ENCODE peak calls at places on chromosome X, in ten cellular contexts. V is SW480; B is stromal cell of bone marrow; G is AML-193; T is GM12865; Q is LHCN-M2; N is stimulated activated CD4-positive, alpha-beta T cell treated with anti-CD3 and anti-CD28 coated beads, Interleukin-2, amount 100 ng/mL, for 48 hours; Z is Jurkat, Clone E6-1; Y is midbrain; C is spleen. F is an unnamed sample.

GRCh38 chrX:95056901-95057300 is 1382.9 kb downstream of the FAM133A start:
- DNase-seq in Y (no peak), C (no peak), G (no peak), Q (peak; percentile 66), V (peak; percentile 1), B (no peak), N (no peak), T (no peak), Z (no peak), F (peak; percentile 1)

GRCh38 chrX:111372065-111372464 is 39.9 kb downstream of the DCX start:
- DNase-seq in Z (no peak), G (no peak), V (no peak), Y (no peak), T (no peak), Q (no peak), N (no peak), C (no peak), B (no peak), F (no peak)

GRCh38 chrX:20197641-20198210 is 56.1 kb upstream of the EIF1AX start:
- DNase-seq in V (no peak), C (no peak), B (no peak), Q (no peak), N (no peak), T (no peak), Z (no peak), G (no peak), Y (no peak), F (no peak)

GRCh38 chrX:12867746-12868145 is 874 bp downstream of the TLR7 start:
- DNase-seq in T (peak; percentile 45), N (no peak), C (no peak), Y (no peak), Q (no peak), B (no peak), G (no peak), V (no peak), Z (no peak), F (no peak)

GRCh38 chrX:48648299-48648698 is 35.3 kb upstream of the WAS start:
- DNase-seq in Q (peak; percentile 94), Z (no peak), T (peak; percentile 45), V (peak; percentile 64), N (no peak), B (peak; percentile 59), Y (peak; percentile 46), G (peak; percentile 53), C (peak; percentile 73), F (peak; percentile 79)

GRCh38 chrX:54248309-54248708 is 65.3 kb upstream of the FAM120C start:
- DNase-seq in G (peak; percentile 1), C (no peak), Y (no peak), T (peak; percentile 13), Q (peak; percentile 6), Z (peak; percentile 18), B (peak; percentile 5), V (peak; percentile 40), N (no peak), F (peak; percentile 7)

GRCh38 chrX:703466-704210 is 73.0 kb downstream of the SHOX start:
- DNase-seq in Q (no peak), T (no peak), Y (no peak), C (no peak), Z (no peak), G (no peak), N (no peak), B (peak; percentile 83), V (no peak), F (no peak)

GRCh38 chrX:117196481-117196880 is 733.7 kb upstream of the CT83 start:
- DNase-seq in B (no peak), V (no peak), Q (no peak), Y (no peak), Z (no peak), C (no peak), G (no peak), N (no peak), T (no peak), F (no peak)

GRCh38 chrX:19846995-19847790 is 40.2 kb downstream of the SH3KBP1 start:
- DNase-seq in N (no peak), V (peak; percentile 30), Z (peak; percentile 50), C (no peak), Q (peak; percentile 77), B (peak; percentile 60), T (peak; percentile 76), G (peak; percentile 35), Y (no peak), F (no peak)

GRCh38 chrX:20595928-20596550 is 329.3 kb upstream of the RPS6KA3 start:
- DNase-seq in Q (peak; percentile 45), C (no peak), T (no peak), B (peak; percentile 14), Y (no peak), V (no peak), Z (no peak), G (no peak), N (peak; percentile 18), F (no peak)

GRCh38 chrX:65697173-65697572 is 29.7 kb downstream of the MSN start:
- DNase-seq in Z (no peak), C (no peak), T (no peak), G (peak; percentile 7), Q (peak; percentile 44), Y (no peak), N (no peak), B (no peak), V (no peak), F (peak; percentile 34)

GRCh38 chrX:38879631-38880220 is 78.5 kb downstream of the MID1IP1 start:
- DNase-seq in T (peak; percentile 63), Q (peak; percentile 34), N (no peak), G (peak; percentile 4), Y (no peak), C (peak; percentile 78), Z (peak; percentile 76), B (no peak), V (peak; percentile 65), F (no peak)

GRCh38 chrX:68835104-68835442 is 6.3 kb downstream of the EFNB1 start:
- DNase-seq in C (no peak), T (no peak), Y (no peak), Q (no peak), G (no peak), Z (no peak), B (no peak), V (no peak), N (no peak), F (no peak)

GRCh38 chrX:136041254-136041812 is 56.1 kb downstream of the SLC9A6 start:
- DNase-seq in B (no peak), G (no peak), Q (no peak), V (no peak), Z (no peak), N (no peak), Y (no peak), C (no peak), T (no peak), F (no peak)

GRCh38 chrX:121569609-121570008 is 522.2 kb downstream of the GLUD2 start:
- DNase-seq in G (no peak), B (no peak), Z (no peak), N (no peak), T (peak; percentile 18), Q (no peak), Y (no peak), C (no peak), V (no peak), F (no peak)

GRCh38 chrX:39017716-39018115 is 216.5 kb downstream of the MID1IP1 start:
- DNase-seq in T (no peak), G (no peak), B (no peak), Y (no peak), V (no peak), Q (no peak), C (no peak), N (no peak), Z (no peak), F (no peak)

GRCh38 chrX:140141444-140142029 is 176.2 kb upstream of the CXorf66 start:
- DNase-seq in Q (peak; percentile 16), T (peak; percentile 23), N (peak; percentile 18), B (peak; percentile 9), Z (peak; percentile 22), G (peak; percentile 0), V (peak; percentile 29), C (no peak), Y (peak; percentile 54), F (peak; percentile 48)

GRCh38 chrX:55007633-55008032 is 7.5 kb downstream of the APEX2 start:
- DNase-seq in C (no peak), V (peak; percentile 51), Y (no peak), N (no peak), G (no peak), Z (no peak), T (no peak), Q (peak; percentile 26), B (peak; percentile 40), F (no peak)

GRCh38 chrX:108736509-108737479 is at the start of gene IRS4:
- DNase-seq in Q (no peak), Z (no peak), G (no peak), N (no peak), B (no peak), C (no peak), Y (peak; percentile 35), T (no peak), V (no peak), F (peak; percentile 8)

GRCh38 chrX:50762578-50762977 is 51.4 kb downstream of the SHROOM4 start:
- DNase-seq in Z (no peak), C (no peak), V (no peak), G (no peak), B (no peak), T (no peak), Y (no peak), N (no peak), Q (no peak), F (no peak)

GRCh38 chrX:37746268-37746931 is 33.5 kb upstream of the CYBB start:
- DNase-seq in Q (peak; percentile 1), T (peak; percentile 68), N (no peak), Z (no peak), V (peak; percentile 6), G (peak; percentile 94), C (peak; percentile 74), B (no peak), Y (no peak), F (no peak)

GRCh38 chrX:39401483-39402110 is 600.3 kb downstream of the MID1IP1 start:
- DNase-seq in V (no peak), Q (no peak), G (no peak), T (no peak), C (no peak), B (no peak), N (no peak), Z (no peak), Y (no peak), F (no peak)

GRCh38 chrX:153875391-153876111 is 10.4 kb downstream of the L1CAM start:
- DNase-seq in N (peak; percentile 54), Y (peak; percentile 51), C (peak; percentile 88), V (no peak), Z (peak; percentile 14), B (peak; percentile 2), Q (peak; percentile 7), T (peak; percentile 32), G (peak; percentile 4), F (no peak)

GRCh38 chrX:71254092-71254941 is at the start of gene ZMYM3:
- DNase-seq in T (peak; percentile 90), Z (peak; percentile 75), V (peak; percentile 82), Y (peak; percentile 85), B (peak; percentile 75), G (peak; percentile 67), C (peak; percentile 94), N (peak; percentile 53), Q (peak; percentile 75), F (peak; percentile 68)

GRCh38 chrX:146224442-146224841 is 406.8 kb downstream of the SLITRK2 start:
- DNase-seq in V (peak; percentile 1), Z (no peak), G (peak; percentile 0), T (no peak), Q (no peak), C (no peak), Y (no peak), N (no peak), B (no peak), F (no peak)

GRCh38 chrX:49172280-49172780 is 632 bp downstream of the PLP2 start:
- DNase-seq in V (peak; percentile 82), G (peak; percentile 71), Y (no peak), Z (peak; percentile 32), N (peak; percentile 49), C (peak; percentile 92), T (peak; percentile 85), B (no peak), Q (peak; percentile 80), F (no peak)

GRCh38 chrX:130339408-130340222 is at the start of gene SLC25A14:
- DNase-seq in T (peak; percentile 80), G (peak; percentile 43), V (peak; percentile 80), Z (peak; percentile 75), Q (peak; percentile 79), C (peak; percentile 90), B (peak; percentile 49), Y (peak; percentile 60), N (peak; percentile 47), F (peak; percentile 48)

GRCh38 chrX:56025872-56026571 is 206.1 kb upstream of the KLF8 start:
- DNase-seq in Q (no peak), G (no peak), T (no peak), Y (no peak), V (no peak), B (no peak), Z (no peak), N (no peak), C (no peak), F (no peak)

F was measured in pons.